ENCODE peak calls at places on chromosomes 5 and 9, in six cellular contexts. One of them, this sample, is unnamed.

GRCh38 chr9:2764371-2764770 is 47.1 kb downstream of the KCNV2 start:
- DNase-seq in A549: no peak
- DNase-seq in psoas muscle: no peak
- DNase-seq in fibroblast of lung: peak; percentile 66
- DNase-seq in AG09309: no peak
- DNase-seq in transverse colon: no peak
- DNase-seq in this sample: no peak

GRCh38 chr9:93557366-93558137 is 18.8 kb upstream of the PHF2 start:
- DNase-seq in transverse colon: no peak
- DNase-seq in A549: no peak
- DNase-seq in fibroblast of lung: no peak
- DNase-seq in psoas muscle: no peak
- DNase-seq in AG09309: no peak
- DNase-seq in this sample: no peak

GRCh38 chr9:98917691-98918487 is 25.8 kb upstream of the COL15A1 start:
- DNase-seq in AG09309: no peak
- DNase-seq in psoas muscle: no peak
- DNase-seq in transverse colon: no peak
- DNase-seq in A549: no peak
- DNase-seq in fibroblast of lung: no peak
- DNase-seq in this sample: no peak

GRCh38 chr9:110926828-110927227 is 111.4 kb downstream of the LPAR1 start:
- DNase-seq in AG09309: no peak
- DNase-seq in A549: no peak
- DNase-seq in psoas muscle: no peak
- DNase-seq in transverse colon: peak; percentile 20
- DNase-seq in fibroblast of lung: no peak
- DNase-seq in this sample: no peak

GRCh38 chr9:120531683-120532300 is 48.2 kb downstream of the CDK5RAP2 start:
- DNase-seq in fibroblast of lung: peak; percentile 20
- DNase-seq in psoas muscle: no peak
- DNase-seq in transverse colon: peak; percentile 14
- DNase-seq in A549: peak; percentile 55
- DNase-seq in AG09309: no peak
- DNase-seq in this sample: no peak

GRCh38 chr5:10703676-10704075 is 57.4 kb downstream of the DAP start:
- DNase-seq in AG09309: no peak
- DNase-seq in A549: no peak
- DNase-seq in psoas muscle: no peak
- DNase-seq in fibroblast of lung: no peak
- DNase-seq in transverse colon: peak; percentile 78
- DNase-seq in this sample: no peak

GRCh38 chr9:87577746-87578145 is 80.1 kb downstream of the DAPK1 start:
- DNase-seq in psoas muscle: no peak
- DNase-seq in A549: no peak
- DNase-seq in transverse colon: no peak
- DNase-seq in AG09309: no peak
- DNase-seq in fibroblast of lung: no peak
- DNase-seq in this sample: no peak

GRCh38 chr5:173913686-173914321 is 25.7 kb downstream of the CPEB4 start:
- DNase-seq in A549: no peak
- DNase-seq in AG09309: no peak
- DNase-seq in fibroblast of lung: no peak
- DNase-seq in psoas muscle: no peak
- DNase-seq in transverse colon: no peak
- DNase-seq in this sample: no peak

GRCh38 chr5:33614039-33614438 is 173.3 kb downstream of the TARS1 start:
- DNase-seq in A549: no peak
- DNase-seq in psoas muscle: no peak
- DNase-seq in AG09309: no peak
- DNase-seq in fibroblast of lung: no peak
- DNase-seq in transverse colon: no peak
- DNase-seq in this sample: no peak

GRCh38 chr5:100706796-100707195 is 171.6 kb downstream of the FAM174A start:
- DNase-seq in AG09309: no peak
- DNase-seq in fibroblast of lung: peak; percentile 14
- DNase-seq in psoas muscle: no peak
- DNase-seq in A549: no peak
- DNase-seq in transverse colon: no peak
- DNase-seq in this sample: no peak

GRCh38 chr5:110086658-110087388 is 397.1 kb downstream of the MAN2A1 start:
- DNase-seq in transverse colon: peak; percentile 11
- DNase-seq in A549: no peak
- DNase-seq in psoas muscle: peak; percentile 39
- DNase-seq in fibroblast of lung: peak; percentile 96
- DNase-seq in AG09309: peak; percentile 35
- DNase-seq in this sample: peak; percentile 73

GRCh38 chr5:107554776-107555424 is 115.8 kb downstream of the EFNA5 start:
- DNase-seq in A549: no peak
- DNase-seq in fibroblast of lung: no peak
- DNase-seq in transverse colon: no peak
- DNase-seq in AG09309: no peak
- DNase-seq in psoas muscle: no peak
- DNase-seq in this sample: no peak

GRCh38 chr5:106019271-106019670 is 1651.5 kb downstream of the EFNA5 start:
- DNase-seq in A549: no peak
- DNase-seq in fibroblast of lung: peak; percentile 72
- DNase-seq in AG09309: no peak
- DNase-seq in transverse colon: no peak
- DNase-seq in psoas muscle: no peak
- DNase-seq in this sample: no peak

GRCh38 chr9:135152608-135153337 is 65.3 kb downstream of the OLFM1 start:
- DNase-seq in fibroblast of lung: no peak
- DNase-seq in transverse colon: no peak
- DNase-seq in A549: peak; percentile 39
- DNase-seq in psoas muscle: no peak
- DNase-seq in AG09309: no peak
- DNase-seq in this sample: no peak

GRCh38 chr5:124060010-124060409 is 548.0 kb downstream of the CSNK1G3 start:
- DNase-seq in AG09309: no peak
- DNase-seq in psoas muscle: no peak
- DNase-seq in fibroblast of lung: no peak
- DNase-seq in A549: no peak
- DNase-seq in transverse colon: no peak
- DNase-seq in this sample: no peak

GRCh38 chr5:124056326-124057160 is 544.6 kb downstream of the CSNK1G3 start:
- DNase-seq in AG09309: no peak
- DNase-seq in A549: no peak
- DNase-seq in transverse colon: no peak
- DNase-seq in fibroblast of lung: peak; percentile 74
- DNase-seq in psoas muscle: no peak
- DNase-seq in this sample: no peak

GRCh38 chr5:124059200-124059599 is 547.2 kb downstream of the CSNK1G3 start:
- DNase-seq in psoas muscle: no peak
- DNase-seq in AG09309: no peak
- DNase-seq in fibroblast of lung: peak; percentile 40
- DNase-seq in A549: no peak
- DNase-seq in transverse colon: no peak
- DNase-seq in this sample: no peak

GRCh38 chr5:124057815-124058231 is 545.8 kb downstream of the CSNK1G3 start:
- DNase-seq in transverse colon: no peak
- DNase-seq in AG09309: no peak
- DNase-seq in A549: no peak
- DNase-seq in psoas muscle: no peak
- DNase-seq in fibroblast of lung: no peak
- DNase-seq in this sample: no peak

DNA sequence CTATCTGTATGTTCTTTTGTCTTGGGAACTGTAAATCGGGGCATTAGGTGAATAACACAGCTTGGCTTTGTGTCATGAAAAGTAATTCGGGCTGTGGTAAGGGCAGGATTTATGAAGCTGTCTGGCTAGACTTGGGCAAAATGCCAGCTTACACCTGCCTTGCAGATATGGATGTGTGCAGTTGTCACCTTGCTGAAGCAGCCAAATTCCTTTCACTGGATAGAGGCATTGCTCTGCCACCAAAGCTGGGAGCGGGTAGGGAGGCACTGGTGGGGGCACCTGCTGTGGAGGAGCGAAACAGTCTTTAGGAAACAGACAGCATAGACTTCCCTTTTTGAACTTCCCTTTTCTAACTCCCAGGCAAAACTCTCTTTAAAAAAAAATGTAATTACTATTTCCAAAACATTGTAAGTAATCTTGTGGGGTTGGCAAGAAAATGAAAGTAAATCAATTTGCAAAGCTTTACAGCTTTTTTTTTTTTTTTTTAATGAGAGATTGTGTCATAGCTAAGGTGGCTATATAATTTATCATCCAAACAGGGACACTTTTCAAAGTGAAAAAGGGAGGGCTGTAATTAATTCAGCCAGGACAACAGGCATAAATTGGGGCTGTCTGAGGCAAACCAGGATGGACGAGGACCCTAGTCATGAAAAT is 545.3 kb downstream of the CSNK1G3 start:
- DNase-seq in A549: no peak
- DNase-seq in AG09309: no peak
- DNase-seq in fibroblast of lung: no peak
- DNase-seq in psoas muscle: peak; percentile 19
- DNase-seq in transverse colon: peak; percentile 66
- DNase-seq in this sample: no peak
- H3K4me3 ChIP-seq in A549: no peak overlapping the region
- H3K4me3 ChIP-seq in AG09309: no peak overlapping the region
- H3K4me3 ChIP-seq in fibroblast of lung: no peak overlapping the region
- H3K4me3 ChIP-seq in psoas muscle: peak overlapping the region; percentile 9
- H3K4me3 ChIP-seq in transverse colon: no peak overlapping the region
- H3K4me3 ChIP-seq in this sample: no peak overlapping the region

GRCh38 chr5:180647941-180648500 is 1.4 kb downstream of the FLT4 start:
- DNase-seq in AG09309: no peak
- DNase-seq in fibroblast of lung: no peak
- DNase-seq in psoas muscle: no peak
- DNase-seq in A549: no peak
- DNase-seq in transverse colon: no peak
- DNase-seq in this sample: no peak

GRCh38 chr5:180649297-180650039 is at the start of gene FLT4:
- DNase-seq in AG09309: no peak
- DNase-seq in psoas muscle: no peak
- DNase-seq in fibroblast of lung: no peak
- DNase-seq in transverse colon: no peak
- DNase-seq in A549: peak; percentile 23
- DNase-seq in this sample: no peak

GRCh38 chr5:180646963-180647305 is 2.5 kb downstream of the FLT4 start:
- DNase-seq in psoas muscle: no peak
- DNase-seq in fibroblast of lung: no peak
- DNase-seq in AG09309: no peak
- DNase-seq in transverse colon: no peak
- DNase-seq in A549: no peak
- DNase-seq in this sample: no peak

GRCh38 chr5:180647465-180647864 is 1.9 kb downstream of the FLT4 start:
- DNase-seq in fibroblast of lung: no peak
- DNase-seq in transverse colon: no peak
- DNase-seq in psoas muscle: no peak
- DNase-seq in AG09309: no peak
- DNase-seq in A549: no peak
- DNase-seq in this sample: no peak

DNA sequence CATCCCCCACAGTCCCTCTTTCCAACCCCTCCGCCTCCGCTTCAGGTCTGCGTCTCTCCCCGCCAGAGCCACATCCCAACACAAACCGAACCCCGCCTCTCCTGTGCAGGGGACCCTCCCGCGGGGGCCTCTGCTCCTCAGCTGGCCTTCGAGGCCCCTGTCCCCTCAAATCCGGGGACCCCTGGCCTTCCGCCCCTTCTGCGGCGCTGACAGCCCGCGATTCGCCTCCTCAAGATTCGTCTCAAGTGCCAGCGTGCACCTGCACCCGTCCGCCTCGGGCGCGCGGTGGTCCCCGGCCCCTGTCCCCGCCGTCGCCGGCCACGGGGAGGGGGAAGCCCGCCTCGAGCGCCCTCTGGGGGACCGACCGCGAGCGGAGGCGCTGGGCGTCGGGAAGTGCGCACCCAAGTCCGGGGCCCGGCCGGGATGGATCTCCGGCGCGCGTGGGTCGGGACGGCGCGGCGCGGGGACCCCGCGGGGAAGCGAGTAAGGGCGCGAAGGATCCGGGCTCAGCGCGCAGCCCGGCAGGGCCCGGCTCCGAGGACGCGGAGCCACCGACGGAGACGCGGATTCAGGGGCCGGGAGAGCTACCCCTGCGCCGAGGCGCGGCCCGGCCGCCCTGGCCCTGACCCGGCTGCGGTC is 623 bp downstream of the FLT4 start:
- DNase-seq in transverse colon: no peak
- DNase-seq in psoas muscle: no peak
- DNase-seq in A549: peak; percentile 73
- DNase-seq in fibroblast of lung: no peak
- DNase-seq in AG09309: no peak
- DNase-seq in this sample: no peak
- TF ChIP-seq CTCF in transverse colon: no peak
- TF ChIP-seq CTCF in psoas muscle: no peak
- TF ChIP-seq CTCF in A549: peak; percentile 56
- TF ChIP-seq CTCF in fibroblast of lung: no peak
- TF ChIP-seq CTCF in AG09309: no peak
- TF ChIP-seq CTCF in this sample: peak; percentile 17

GRCh38 chr9:127556871-127557270 is 55.2 kb upstream of the STXBP1 start:
- DNase-seq in A549: no peak
- DNase-seq in AG09309: no peak
- DNase-seq in transverse colon: no peak
- DNase-seq in fibroblast of lung: no peak
- DNase-seq in psoas muscle: no peak
- DNase-seq in this sample: no peak

GRCh38 chr9:127555830-127556820 is 56.0 kb upstream of the STXBP1 start:
- DNase-seq in A549: peak; percentile 96
- DNase-seq in psoas muscle: peak; percentile 73
- DNase-seq in fibroblast of lung: peak; percentile 97
- DNase-seq in AG09309: peak; percentile 82
- DNase-seq in transverse colon: peak; percentile 75
- DNase-seq in this sample: peak; percentile 73

GRCh38 chr9:127557998-127558546 is 54.0 kb upstream of the STXBP1 start:
- DNase-seq in A549: no peak
- DNase-seq in transverse colon: no peak
- DNase-seq in fibroblast of lung: no peak
- DNase-seq in AG09309: no peak
- DNase-seq in psoas muscle: no peak
- DNase-seq in this sample: no peak

GRCh38 chr9:127558581-127559246 is 53.4 kb upstream of the STXBP1 start:
- DNase-seq in transverse colon: no peak
- DNase-seq in A549: no peak
- DNase-seq in AG09309: no peak
- DNase-seq in fibroblast of lung: no peak
- DNase-seq in psoas muscle: no peak
- DNase-seq in this sample: no peak

DNA sequence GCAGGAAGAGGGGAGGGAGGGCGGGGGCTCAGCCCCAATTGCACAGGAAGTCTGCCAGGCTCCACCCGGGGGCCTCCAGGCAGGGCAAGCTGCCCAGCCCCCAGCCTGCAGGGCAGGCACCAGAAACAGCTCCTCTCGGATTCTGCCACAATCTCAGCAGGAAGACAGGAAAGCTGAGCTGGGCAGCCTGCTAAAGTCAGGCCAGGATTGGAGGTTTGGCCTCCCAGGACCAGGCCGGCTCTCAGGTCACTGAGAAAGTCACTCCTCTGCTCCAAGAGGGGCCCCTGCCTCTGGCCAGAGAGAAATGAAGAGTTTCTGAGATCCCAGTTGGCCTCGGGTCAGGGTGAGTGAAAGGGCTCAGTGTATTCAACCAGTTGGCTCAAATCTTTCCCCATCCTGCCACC is 54.6 kb upstream of the STXBP1 start:
- DNase-seq in fibroblast of lung: no peak
- DNase-seq in transverse colon: no peak
- DNase-seq in AG09309: no peak
- DNase-seq in A549: no peak
- DNase-seq in psoas muscle: no peak
- DNase-seq in this sample: no peak
- H3K4me3 ChIP-seq in fibroblast of lung: no peak overlapping the region
- H3K4me3 ChIP-seq in transverse colon: no peak overlapping the region
- H3K4me3 ChIP-seq in AG09309: no peak overlapping the region
- H3K4me3 ChIP-seq in A549: no peak overlapping the region
- H3K4me3 ChIP-seq in psoas muscle: no peak overlapping the region
- H3K4me3 ChIP-seq in this sample: no peak overlapping the region

GRCh38 chr5:45627076-45627656 is 69.0 kb downstream of the HCN1 start:
- DNase-seq in AG09309: no peak
- DNase-seq in transverse colon: no peak
- DNase-seq in fibroblast of lung: no peak
- DNase-seq in psoas muscle: no peak
- DNase-seq in A549: no peak
- DNase-seq in this sample: no peak
- TF ChIP-seq CTCF in AG09309: no peak
- TF ChIP-seq CTCF in transverse colon: no peak
- TF ChIP-seq CTCF in fibroblast of lung: no peak
- TF ChIP-seq CTCF in psoas muscle: no peak
- TF ChIP-seq CTCF in A549: no peak
- TF ChIP-seq CTCF in this sample: no peak